ENCODE peak calls at places on chromosomes 13 and 19, in six cellular contexts. Z is Panc1, R is adrenal gland, X is HCT116, Y is endodermal cell, N is upper lobe of right lung. I is an unnamed sample.

GRCh38 chr13:74511523-74511922 is 377.3 kb upstream of the KLF12 start:
- DNase-seq in Y (no peak), N (no peak), R (no peak), Z (no peak), X (no peak), I (no peak)

GRCh38 chr13:40352807-40353562 is 313.5 kb downstream of the FOXO1 start:
- DNase-seq in Y (peak; percentile 37), N (no peak), X (no peak), Z (no peak), R (peak; percentile 25), I (no peak)

GRCh38 chr13:98778749-98779148 is 26.3 kb upstream of the SLC15A1 start:
- DNase-seq in R (no peak), X (no peak), Y (no peak), N (no peak), Z (no peak), I (no peak)

GRCh38 chr13:52447354-52447753 is 3.1 kb downstream of the VPS36 start:
- DNase-seq in X (no peak), Y (no peak), R (no peak), N (no peak), Z (no peak), I (no peak)

GRCh38 chr13:35789335-35790166 is 313.1 kb upstream of the MAB21L1 start:
- DNase-seq in R (no peak), X (peak; percentile 7), Z (no peak), N (no peak), Y (no peak), I (no peak)

GRCh38 chr19:2542341-2543069 is 66.6 kb downstream of the GADD45B start:
- DNase-seq in X (no peak), R (no peak), Z (no peak), Y (peak; percentile 72), N (no peak), I (no peak)

GRCh38 chr13:40895715-40896184 is 106.3 kb downstream of the SLC25A15 start:
- DNase-seq in Y (no peak), N (no peak), R (no peak), X (peak; percentile 18), Z (no peak), I (no peak)

GRCh38 chr13:61852116-61852515 is 436.5 kb upstream of the PCDH20 start:
- DNase-seq in Z (no peak), X (no peak), R (no peak), Y (no peak), N (no peak), I (no peak)

GRCh38 chr13:64234255-64234654 is 2818.6 kb upstream of the PCDH20 start:
- DNase-seq in R (no peak), N (no peak), X (no peak), Z (no peak), Y (no peak), I (no peak)

GRCh38 chr19:8146877-8147575 is 2.4 kb downstream of the FBN3 start:
- DNase-seq in N (peak; percentile 70), X (no peak), Y (no peak), R (no peak), Z (no peak), I (no peak)

GRCh38 chr19:38210458-38210987 is 13.5 kb downstream of the DPF1 start:
- DNase-seq in X (no peak), Y (peak; percentile 93), Z (no peak), N (no peak), R (peak; percentile 36), I (no peak)

DNA sequence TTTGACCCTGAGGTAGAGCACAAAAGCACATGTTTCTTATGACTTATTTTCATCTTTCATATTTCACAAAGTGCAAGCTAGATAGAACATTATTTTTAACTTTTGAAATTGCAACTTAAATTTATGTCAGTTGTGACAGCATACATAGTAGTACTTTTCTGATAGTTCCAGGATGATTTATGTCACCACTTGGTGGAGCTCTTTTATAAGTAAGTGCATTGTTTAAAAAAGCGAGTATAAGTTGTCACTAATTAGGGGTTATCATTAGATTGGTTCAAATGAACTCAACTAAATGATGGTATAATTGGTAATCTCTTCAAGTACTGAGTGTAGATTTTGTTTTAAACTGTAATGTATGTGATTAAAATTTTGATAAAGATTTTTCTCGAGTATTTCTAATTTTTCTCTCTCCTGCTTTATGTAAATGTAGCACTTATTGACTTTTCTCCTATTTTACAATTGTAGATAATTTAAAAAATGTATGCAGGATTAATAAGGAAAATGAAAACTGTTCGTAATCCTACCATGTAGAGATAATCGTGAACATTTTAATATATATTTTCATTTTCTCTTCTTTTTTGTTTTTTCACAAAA is 31.1 kb downstream of the RB1 start:
- DNase-seq in N (no peak), Z (peak; percentile 1), Y (no peak), X (peak; percentile 19), R (no peak), I (no peak)
- TF ChIP-seq CTCF in N (peak; percentile 67), Z (peak; percentile 40), Y (peak; percentile 84), X (peak; percentile 72), R (peak; percentile 71), I (peak; percentile 88)

DNA sequence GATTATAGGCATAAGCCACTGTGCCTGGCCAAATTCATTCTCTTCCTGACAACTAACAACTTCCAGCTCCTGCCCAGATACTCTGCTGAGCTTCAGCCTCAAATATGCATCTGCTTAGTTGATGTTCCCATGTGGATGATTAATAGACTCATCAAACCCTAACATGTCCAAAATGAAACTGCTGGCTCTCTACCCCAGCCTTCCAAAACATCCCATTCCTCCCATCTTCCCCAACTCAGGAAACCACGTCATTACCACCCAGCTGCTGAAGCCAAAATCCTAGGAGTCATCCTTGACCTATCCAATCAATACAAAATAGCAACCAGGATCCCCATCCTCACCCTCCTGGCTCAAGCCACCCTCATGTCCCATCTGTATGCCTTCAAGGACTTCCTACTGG is 20.9 kb downstream of the POU2F2 start:
- DNase-seq in N (no peak), R (no peak), Y (no peak), X (no peak), Z (no peak), I (no peak)
- H3K4me1 ChIP-seq in N (no peaks in the 10 kb centered on the region), R (no peaks in the 10 kb centered on the region), Y (no peaks in the 10 kb centered on the region), X (peaks cover 37% of the 10 kb centered on the region), Z (peaks cover 9% of the 10 kb centered on the region), I (peaks cover 4% of the 10 kb centered on the region)

GRCh38 chr19:47430041-47430802 is 10.9 kb upstream of the MEIS3 start:
- DNase-seq in Y (peak; percentile 88), R (peak; percentile 33), N (peak; percentile 81), Z (no peak), X (no peak), I (no peak)
- TF ChIP-seq CTCF in Y (peak; percentile 67), R (peak; percentile 30), N (peak; percentile 33), Z (peak; percentile 32), X (no peak), I (no peak)

DNA sequence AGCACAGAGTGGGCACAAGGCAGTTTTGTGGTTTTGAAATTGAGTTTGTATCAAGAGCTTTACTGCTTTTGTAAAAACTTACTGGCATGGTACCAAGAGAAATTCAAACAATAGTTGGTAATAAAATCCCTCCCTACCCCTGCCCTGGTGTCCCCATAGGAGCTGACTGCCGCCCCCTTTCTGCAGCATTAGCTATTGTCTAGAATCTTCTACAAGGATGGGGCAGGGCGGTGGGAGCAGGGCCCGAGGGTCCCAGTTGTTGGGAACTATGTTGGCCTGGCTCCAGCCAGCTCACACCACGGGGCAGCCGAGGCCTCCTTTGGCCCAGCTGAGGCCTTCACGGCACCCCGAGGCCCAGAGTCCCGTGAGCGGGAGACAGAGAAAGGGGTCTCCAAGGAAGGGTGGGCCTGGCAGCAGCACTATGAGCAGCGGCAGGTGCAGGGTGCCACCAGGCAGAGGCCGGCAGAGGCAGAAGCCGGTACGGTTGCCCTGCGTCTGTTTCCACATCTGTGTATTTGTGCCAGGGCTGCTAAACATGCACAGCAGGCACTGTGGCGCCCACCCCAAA is 57.9 kb downstream of the KDM4B start:
- DNase-seq in R (no peak), Z (no peak), X (no peak), N (no peak), Y (no peak), I (no peak)
- H3K4me1 ChIP-seq in R (peaks cover 21% of the 10 kb centered on the region), Z (no peaks in the 10 kb centered on the region), X (peaks cover 25% of the 10 kb centered on the region), N (no peaks in the 10 kb centered on the region), Y (no peaks in the 10 kb centered on the region), I (peaks cover 5% of the 10 kb centered on the region)

DNA sequence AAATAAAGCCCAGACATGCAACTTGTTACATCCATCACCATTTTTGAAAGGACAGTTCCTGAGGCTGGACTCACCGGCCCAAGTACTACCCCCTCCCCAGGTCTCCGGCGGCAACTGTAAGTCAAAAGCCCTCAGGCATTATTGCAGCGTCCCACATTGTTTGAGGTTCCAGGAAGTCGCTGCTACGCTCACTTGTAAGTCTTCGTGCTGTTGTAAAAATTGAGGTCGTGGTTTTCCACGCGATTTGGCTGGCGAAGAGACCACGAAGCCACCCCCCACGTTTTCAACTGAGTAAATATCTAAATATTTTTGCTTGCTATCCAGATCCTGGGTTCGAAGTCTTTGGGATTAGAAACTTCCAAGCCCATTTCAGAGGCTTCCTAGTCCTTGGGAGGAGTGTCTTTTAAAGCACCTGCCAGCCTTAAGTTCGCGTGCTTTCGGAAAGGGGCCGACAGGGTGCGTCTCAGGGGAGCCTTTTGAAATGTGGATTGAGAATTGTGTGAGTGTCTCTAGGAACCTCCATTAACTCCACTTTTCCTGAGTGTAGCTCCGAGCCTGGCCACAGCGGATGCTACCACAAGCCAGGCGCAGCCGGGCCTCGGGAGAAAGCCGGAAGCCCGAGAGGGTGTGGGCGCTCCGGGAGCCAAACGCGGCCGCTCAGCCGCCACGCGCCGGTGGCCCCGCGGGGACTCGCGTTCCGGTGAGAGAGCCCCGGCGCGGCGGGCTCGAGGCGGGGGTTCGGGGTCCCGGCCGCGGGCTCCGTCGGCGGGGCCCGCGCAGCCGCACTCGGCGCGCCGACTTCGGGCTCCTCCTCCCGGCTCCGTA is at the start of gene FNDC3A:
- DNase-seq in Z (no peak), R (peak; percentile 75), X (peak; percentile 29), N (peak; percentile 92), Y (peak; percentile 89), I (peak; percentile 37)
- TF ChIP-seq CTCF in Z (no peak), R (no peak), X (no peak), N (no peak), Y (peak; percentile 49), I (no peak)

GRCh38 chr19:16581145-16581970 is 9.1 kb upstream of the SLC35E1 start:
- DNase-seq in Y (no peak), Z (no peak), N (no peak), X (no peak), R (peak; percentile 60), I (no peak)

GRCh38 chr19:16585808-16586476 is 13.7 kb upstream of the SLC35E1 start:
- DNase-seq in Y (no peak), N (no peak), Z (no peak), R (no peak), X (no peak), I (no peak)

GRCh38 chr19:16584825-16585801 is 12.9 kb upstream of the SLC35E1 start:
- DNase-seq in N (no peak), R (no peak), Y (no peak), X (no peak), Z (no peak), I (no peak)

GRCh38 chr19:16581971-16582343 is 9.7 kb upstream of the SLC35E1 start:
- DNase-seq in Z (no peak), N (no peak), R (peak; percentile 70), Y (no peak), X (no peak), I (no peak)

DNA sequence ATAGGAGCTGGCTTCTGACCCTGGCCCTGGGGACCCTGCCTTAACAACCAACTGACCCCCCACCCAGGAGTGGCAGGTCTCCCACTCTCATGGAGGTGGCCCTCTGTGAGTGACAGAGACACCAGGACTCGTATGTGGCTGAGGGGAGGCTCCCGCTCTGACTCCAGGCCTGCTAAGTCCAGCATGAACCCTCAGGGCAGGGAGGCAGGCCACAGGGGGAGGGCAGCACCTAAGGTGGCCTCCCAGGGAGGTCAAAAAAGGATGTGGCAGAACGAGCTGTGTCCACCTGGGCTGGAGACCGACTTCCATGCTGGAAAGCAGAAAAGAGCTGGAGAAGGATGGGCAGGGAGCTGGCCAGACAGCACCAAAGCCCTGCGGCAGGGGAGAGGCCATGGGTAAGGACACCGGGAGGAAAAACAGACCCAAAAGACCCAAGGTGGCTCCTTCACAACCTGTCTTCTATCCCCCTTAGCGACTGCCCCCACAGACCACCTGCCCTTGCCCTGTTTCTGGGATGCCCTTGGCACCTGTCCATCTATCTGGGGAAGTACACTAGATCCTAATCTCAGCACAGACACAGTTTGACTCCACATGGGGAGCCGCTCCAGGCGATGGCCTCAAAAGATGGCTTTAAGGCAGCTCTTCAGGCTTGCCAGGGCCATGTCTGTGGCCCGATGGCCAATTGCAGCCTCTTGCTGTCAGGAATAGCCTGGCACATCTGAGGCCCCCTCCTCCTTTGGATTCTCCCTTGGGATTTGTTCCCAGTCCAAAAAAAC is 10.5 kb upstream of the SLC35E1 start:
- DNase-seq in Z (no peak), R (no peak), X (no peak), Y (no peak), N (no peak), I (no peak)
- H3K4me1 ChIP-seq in Z (peaks cover 43% of the 10 kb centered on the region), R (peaks cover 26% of the 10 kb centered on the region), X (peaks cover 26% of the 10 kb centered on the region), Y (peaks cover 16% of the 10 kb centered on the region), N (peaks cover 64% of the 10 kb centered on the region), I (peaks cover 59% of the 10 kb centered on the region)